ENCODE peak calls at places on chromosomes 4 and X, in five cellular contexts. S, Z, F, L and J are unnamed samples.

GRCh38 chr4:7804759-7805385 is 134.8 kb downstream of the AFAP1 start:
- DNase-seq in S (no peak), Z (peak; percentile 61), F (no peak), L (no peak), J (no peak)

GRCh38 chr4:64584981-64585557 is 175.8 kb upstream of the TECRL start:
- DNase-seq in S (no peak), Z (no peak), F (no peak), L (no peak), J (no peak)

GRCh38 chr4:10371869-10372471 is 85.3 kb downstream of the ZNF518B start:
- DNase-seq in S (no peak), Z (no peak), F (no peak), L (no peak), J (no peak)

GRCh38 chr4:16692021-16692420 is 206.4 kb downstream of the LDB2 start:
- DNase-seq in S (no peak), Z (no peak), F (no peak), L (no peak), J (no peak)

GRCh38 chr4:187826725-187827124 is 168.8 kb upstream of the ZFP42 start:
- DNase-seq in S (no peak), Z (no peak), F (no peak), L (no peak), J (no peak)

GRCh38 chr4:19739101-19739651 is 512.5 kb upstream of the SLIT2 start:
- DNase-seq in S (no peak), Z (no peak), F (peak; percentile 11), L (no peak), J (no peak)

GRCh38 chr4:42638276-42638675 is 18.6 kb downstream of the ATP8A1 start:
- DNase-seq in S (no peak), Z (no peak), F (no peak), L (no peak), J (no peak)

GRCh38 chrX:154436597-154437397 is at the start of gene GDI1:
- DNase-seq in S (peak; percentile 85), Z (no peak), F (no peak), L (no peak), J (no peak)

GRCh38 chrX:154542723-154543424 is 3.8 kb downstream of the G6PD start:
- DNase-seq in S (no peak), Z (no peak), F (no peak), L (no peak), J (no peak)

GRCh38 chr4:7906171-7906581 is 33.5 kb downstream of the AFAP1 start:
- DNase-seq in S (no peak), Z (no peak), F (no peak), L (no peak), J (no peak)

GRCh38 chr4:149555146-149555545 is 260.5 kb downstream of the IQCM start:
- DNase-seq in S (no peak), Z (no peak), F (no peak), L (no peak), J (no peak)
- TF ChIP-seq POLR2A in S (no peak), Z (no peak), F (no peak), L (no peak), J (no peak)

GRCh38 chrX:71216446-71216845 is 6.6 kb upstream of the GJB1 start:
- DNase-seq in S (no peak), Z (no peak), F (no peak), L (no peak), J (no peak)

GRCh38 chrX:71217298-71217697 is 5.7 kb upstream of the GJB1 start:
- DNase-seq in S (no peak), Z (no peak), F (no peak), L (no peak), J (no peak)

GRCh38 chrX:71214604-71215334 is 8.3 kb upstream of the GJB1 start:
- DNase-seq in S (no peak), Z (no peak), F (peak; percentile 6), L (no peak), J (no peak)

GRCh38 chrX:71214152-71214551 is 8.9 kb upstream of the GJB1 start:
- DNase-seq in S (no peak), Z (no peak), F (no peak), L (no peak), J (no peak)

GRCh38 chrX:71215335-71215912 is 7.6 kb upstream of the GJB1 start:
- DNase-seq in S (no peak), Z (no peak), F (peak; percentile 4), L (no peak), J (no peak)
- TF ChIP-seq POLR2A in S (no peak), Z (no peak), F (no peak), L (no peak), J (no peak)

GRCh38 chrX:46330513-46330912 is 214.7 kb downstream of the ZNF674 start:
- DNase-seq in S (no peak), Z (no peak), F (no peak), L (no peak), J (no peak)

GRCh38 chrX:46328133-46328532 is 217.1 kb downstream of the ZNF674 start:
- DNase-seq in S (no peak), Z (no peak), F (no peak), L (no peak), J (no peak)

GRCh38 chrX:46326161-46326560 is 219.1 kb downstream of the ZNF674 start:
- DNase-seq in S (no peak), Z (no peak), F (no peak), L (no peak), J (no peak)

GRCh38 chrX:46325312-46325877 is 219.8 kb downstream of the ZNF674 start:
- DNase-seq in S (no peak), Z (no peak), F (no peak), L (no peak), J (no peak)

DNA sequence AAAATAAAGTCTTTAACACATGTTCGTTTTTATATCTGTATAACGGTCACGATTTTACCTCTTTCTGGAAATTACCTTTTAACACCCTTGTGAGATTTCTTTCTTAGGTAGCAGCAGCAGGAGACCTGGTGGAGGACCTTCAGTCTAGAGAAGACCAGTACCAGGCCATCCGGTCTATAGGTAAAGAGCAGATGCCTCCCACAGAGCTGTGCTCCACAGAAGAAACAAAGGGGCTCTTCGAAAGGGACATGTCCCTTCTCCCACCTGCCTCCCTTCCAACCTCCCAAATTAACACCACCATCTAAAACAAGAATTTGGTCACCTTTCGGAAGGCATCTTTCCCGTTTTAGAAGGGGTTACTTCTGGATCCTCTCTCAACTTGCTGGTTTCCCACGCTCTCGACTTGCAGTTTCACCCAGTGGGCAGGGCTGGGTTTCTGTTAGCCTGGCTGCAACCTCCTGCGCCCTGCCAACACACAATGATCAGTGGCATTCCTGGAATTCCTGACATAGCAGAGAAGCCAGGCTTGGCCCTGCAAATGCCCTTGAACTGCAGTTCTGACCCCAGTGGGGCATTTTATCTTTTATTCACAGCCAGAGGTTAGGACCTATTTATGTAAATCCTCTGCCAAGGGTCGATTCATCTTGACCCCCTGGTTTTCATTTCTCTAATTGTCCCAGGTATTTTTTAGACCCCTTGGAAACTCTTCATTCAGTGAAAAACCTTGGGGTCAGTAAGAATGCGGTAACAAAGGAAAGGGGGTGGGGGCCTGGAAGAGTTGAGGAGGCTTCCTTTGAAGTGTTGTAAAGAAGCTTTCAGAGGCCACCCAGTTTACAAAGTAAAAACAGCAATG is 217.8 kb downstream of the ZNF674 start:
- DNase-seq in S (no peak), Z (no peak), F (no peak), L (peak; percentile 81), J (no peak)
- TF ChIP-seq POLR2A in S (no peak), Z (no peak), F (no peak), L (no peak), J (no peak)

DNA sequence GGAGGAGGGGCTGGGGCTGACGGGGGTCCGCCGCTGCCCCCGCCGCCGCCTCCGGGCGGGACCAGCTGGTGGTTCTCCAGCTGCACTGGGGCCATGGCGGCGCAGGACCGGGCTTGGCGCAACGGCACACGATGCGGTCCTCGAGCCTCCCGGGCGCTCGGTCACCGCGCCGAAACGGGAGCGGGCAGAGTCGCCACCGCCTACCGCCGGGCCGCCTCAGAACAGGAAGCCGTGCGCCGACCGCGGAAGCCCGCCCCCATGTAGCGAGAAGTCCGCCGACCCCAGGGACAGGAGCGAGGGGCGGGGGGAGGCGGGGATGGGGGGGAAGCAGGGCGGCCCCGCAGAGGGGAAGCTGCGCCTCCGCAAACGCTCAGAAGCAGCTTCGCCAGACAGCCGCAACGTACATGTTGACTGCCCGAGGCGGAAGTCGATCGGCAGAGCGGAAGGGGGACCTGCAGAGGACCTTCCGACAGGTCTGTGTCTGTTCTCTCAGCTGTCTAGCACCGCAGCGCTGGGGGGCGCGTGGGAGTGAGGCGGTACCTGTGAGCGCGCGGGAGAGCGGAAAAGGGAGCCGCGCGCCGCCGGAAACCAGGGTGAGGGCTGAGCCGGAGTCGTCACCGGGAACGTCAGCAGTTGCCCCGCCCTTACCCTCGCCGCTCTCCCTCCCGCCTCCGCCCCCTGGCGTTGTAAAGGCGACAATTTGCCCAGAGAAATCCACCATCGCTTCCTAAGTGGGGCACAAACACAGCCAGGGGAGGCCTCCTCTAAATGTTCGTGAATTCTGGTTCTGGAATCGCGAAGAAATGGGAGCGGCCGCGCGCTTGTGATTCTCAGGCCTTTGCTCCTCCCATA is at the start of gene MED14:
- DNase-seq in S (peak; percentile 59), Z (peak; percentile 83), F (peak; percentile 84), L (peak; percentile 41), J (peak; percentile 71)
- TF ChIP-seq POLR2A in S (peak; percentile 87), Z (no peak), F (peak; percentile 67), L (peak; percentile 37), J (peak; percentile 69)

GRCh38 chrX:72131317-72132294 is at the start of gene RTL5:
- DNase-seq in S (peak; percentile 41), Z (peak; percentile 89), F (peak; percentile 78), L (no peak), J (peak; percentile 71)
- TF ChIP-seq POLR2A in S (no peak), Z (no peak), F (peak; percentile 44), L (no peak), J (peak; percentile 39)